ENCODE peak calls at places on chromosomes 5 and 9, in seven cellular contexts. R is heart right ventricle; N is HTR-8/SVneo; L is endodermal cell; J is pons; D is foreskin fibroblast; S is stimulated activated CD4-positive, alpha-beta T cell treated with anti-CD3 and anti-CD28 coated beads, Interleukin-12 subunit alpha, Interleukin-12 subunit beta, amount 100 ng/mL, for 48 hours. M is an unnamed sample.

GRCh38 chr9:128494108-128494742 is 10.3 kb upstream of the GLE1 start:
- DNase-seq in D (no peak), L (no peak), S (no peak), N (no peak), R (peak; percentile 64), J (no peak), M (no peak)

GRCh38 chr5:96958977-96959376 is 23.1 kb downstream of the LNPEP start:
- DNase-seq in S (no peak), R (no peak), L (no peak), J (no peak), N (no peak), D (no peak), M (no peak)

GRCh38 chr5:176809544-176810083 is 745 bp upstream of the UNC5A start:
- DNase-seq in S (no peak), D (no peak), J (no peak), N (no peak), R (no peak), L (peak; percentile 76), M (no peak)

GRCh38 chr9:106697799-106698591 is 165.0 kb upstream of the ZNF462 start:
- DNase-seq in D (peak; percentile 74), L (peak; percentile 47), J (peak; percentile 47), R (peak; percentile 84), S (no peak), N (no peak), M (peak; percentile 18)

GRCh38 chr5:161676109-161676508 is 9.4 kb upstream of the GABRA6 start:
- DNase-seq in J (peak; percentile 46), D (no peak), S (no peak), L (peak; percentile 56), N (no peak), R (no peak), M (no peak)

GRCh38 chr5:94577466-94578245 is 40.7 kb downstream of the KIAA0825 start:
- DNase-seq in L (no peak), R (no peak), N (no peak), D (no peak), S (no peak), J (no peak), M (no peak)

GRCh38 chr9:9942764-9943424 is 669.9 kb downstream of the PTPRD start:
- DNase-seq in R (peak; percentile 32), L (peak; percentile 93), D (peak; percentile 58), S (peak; percentile 44), N (peak; percentile 1), J (peak; percentile 70), M (peak; percentile 45)

GRCh38 chr9:133873006-133873780 is 118.9 kb downstream of the VAV2 start:
- DNase-seq in D (no peak), S (no peak), J (no peak), R (no peak), N (no peak), L (no peak), M (peak; percentile 52)

GRCh38 chr5:72464071-72464470 is 43.1 kb downstream of the ZNF366 start:
- DNase-seq in D (no peak), S (no peak), R (no peak), J (no peak), N (no peak), L (no peak), M (no peak)

GRCh38 chr9:84254972-84255371 is 85.6 kb downstream of the SLC28A3 start:
- DNase-seq in R (no peak), S (no peak), D (no peak), J (no peak), L (no peak), N (no peak), M (peak; percentile 64)

GRCh38 chr9:3526903-3527652 is 1.3 kb upstream of the RFX3 start:
- DNase-seq in S (peak; percentile 23), J (peak; percentile 58), L (peak; percentile 82), D (no peak), N (no peak), R (no peak), M (peak; percentile 15)

GRCh38 chr9:1267581-1267980 is 217.4 kb downstream of the DMRT2 start:
- DNase-seq in S (no peak), R (no peak), N (no peak), L (no peak), J (no peak), D (peak; percentile 15), M (no peak)

GRCh38 chr5:12016149-12016740 is 112.0 kb upstream of the CTNND2 start:
- DNase-seq in R (no peak), N (no peak), J (peak; percentile 7), D (no peak), L (peak; percentile 82), S (no peak), M (no peak)

GRCh38 chr5:71695069-71695468 is 24.0 kb upstream of the CARTPT start:
- DNase-seq in L (no peak), J (no peak), R (no peak), D (no peak), S (no peak), N (no peak), M (no peak)

GRCh38 chr5:145499483-145499882 is 335.7 kb downstream of the PRELID2 start:
- DNase-seq in L (no peak), R (no peak), J (no peak), D (peak; percentile 75), S (no peak), N (no peak), M (no peak)

GRCh38 chr5:95840969-95841368 is 18.4 kb upstream of the GLRX start:
- DNase-seq in J (no peak), L (no peak), N (no peak), D (no peak), R (no peak), S (no peak), M (no peak)

GRCh38 chr5:73783823-73784222 is 157.8 kb downstream of the ARHGEF28 start:
- DNase-seq in N (no peak), S (no peak), L (no peak), J (peak; percentile 31), D (peak; percentile 56), R (no peak), M (no peak)

GRCh38 chr9:136546697-136547481 is 1.0 kb upstream of the NOTCH1 start:
- DNase-seq in L (peak; percentile 80), N (no peak), J (peak; percentile 45), R (no peak), S (no peak), D (peak; percentile 76), M (peak; percentile 75)

GRCh38 chr9:27353405-27354229 is 56.7 kb upstream of the EQTN start:
- DNase-seq in S (no peak), D (no peak), L (peak; percentile 70), R (no peak), N (no peak), J (peak; percentile 98), M (no peak)

GRCh38 chr5:180330810-180331646 is 22.1 kb downstream of the GFPT2 start:
- DNase-seq in L (peak; percentile 69), S (no peak), N (peak; percentile 93), R (peak; percentile 43), D (peak; percentile 98), J (no peak), M (peak; percentile 89)

GRCh38 chr5:67404261-67405100 is 207.9 kb upstream of the CD180 start:
- DNase-seq in J (no peak), R (no peak), D (peak; percentile 81), L (no peak), S (no peak), N (no peak), M (no peak)

GRCh38 chr9:13213337-13213736 is 66.2 kb downstream of the MPDZ start:
- DNase-seq in J (peak; percentile 32), R (no peak), L (no peak), D (peak; percentile 15), N (peak; percentile 5), S (no peak), M (no peak)

GRCh38 chr9:99040911-99041582 is 63.9 kb upstream of the TGFBR1 start:
- DNase-seq in N (peak; percentile 61), R (no peak), L (peak; percentile 63), J (peak; percentile 70), D (peak; percentile 78), S (no peak), M (peak; percentile 59)

GRCh38 chr5:154611341-154611767 is 133.3 kb upstream of the HAND1 start:
- DNase-seq in J (no peak), D (peak; percentile 46), N (no peak), L (peak; percentile 72), S (no peak), R (no peak), M (no peak)

GRCh38 chr9:121735792-121736130 is 84.3 kb downstream of the DAB2IP start:
- DNase-seq in J (no peak), R (no peak), N (no peak), D (peak; percentile 36), S (no peak), L (no peak), M (peak; percentile 71)

GRCh38 chr9:114501786-114502682 is 3.2 kb downstream of the WHRN start:
- DNase-seq in J (peak; percentile 81), L (peak; percentile 78), N (no peak), D (peak; percentile 44), S (no peak), R (no peak), M (peak; percentile 20)

GRCh38 chr9:17528859-17529258 is 50.0 kb upstream of the SH3GL2 start:
- DNase-seq in L (no peak), J (peak; percentile 47), S (no peak), D (peak; percentile 7), R (no peak), N (no peak), M (no peak)

GRCh38 chr5:16704945-16705344 is 88.1 kb upstream of the RETREG1 start:
- DNase-seq in R (no peak), J (no peak), S (no peak), D (no peak), L (no peak), N (no peak), M (no peak)

GRCh38 chr5:153598099-153598498 is 107.6 kb downstream of the GRIA1 start:
- DNase-seq in R (no peak), N (no peak), L (no peak), J (no peak), S (no peak), D (no peak), M (no peak)

GRCh38 chr9:121833061-121833460 is 181.6 kb downstream of the DAB2IP start:
- DNase-seq in R (no peak), N (no peak), S (no peak), J (no peak), D (no peak), L (peak; percentile 23), M (no peak)

GRCh38 chr9:22157271-22157670 is 148.2 kb upstream of the CDKN2B start:
- DNase-seq in R (no peak), J (no peak), D (peak; percentile 8), S (no peak), N (no peak), L (no peak), M (peak; percentile 38)

GRCh38 chr5:154940772-154941620 is at the start of gene MRPL22:
- DNase-seq in N (peak; percentile 96), D (peak; percentile 97), L (peak; percentile 97), R (peak; percentile 95), J (peak; percentile 85), S (peak; percentile 95), M (peak; percentile 86)

GRCh38 chr5:78799254-78800017 is 150.9 kb upstream of the LHFPL2 start:
- DNase-seq in N (peak; percentile 29), S (no peak), R (no peak), L (no peak), D (peak; percentile 54), J (no peak), M (no peak)

GRCh38 chr5:156402387-156402921 is 75.5 kb downstream of the SGCD start:
- DNase-seq in R (no peak), S (peak; percentile 18), L (peak; percentile 56), N (no peak), J (no peak), D (no peak), M (peak; percentile 49)

GRCh38 chr5:27682600-27682999 is 644.2 kb upstream of the CDH9 start:
- DNase-seq in L (peak; percentile 63), R (no peak), D (no peak), J (no peak), N (no peak), S (no peak), M (no peak)

GRCh38 chr5:94245608-94246007 is 372.8 kb downstream of the KIAA0825 start:
- DNase-seq in R (no peak), J (no peak), D (peak; percentile 65), S (no peak), L (no peak), N (no peak), M (no peak)

GRCh38 chr5:23991406-23991805 is 484.0 kb downstream of the PRDM9 start:
- DNase-seq in J (no peak), D (no peak), N (no peak), L (no peak), S (no peak), R (no peak), M (no peak)